ENCODE peak calls at places on chromosomes 6 and 20, in four cellular contexts. U, G, F and T are unnamed samples.

GRCh38 chr20:40393680-40394079 is 295.4 kb downstream of the MAFB start:
- DNase-seq in U (no peak), F (no peak), G (no peak), T (no peak)

GRCh38 chr20:48275737-48276342 is 490.6 kb upstream of the SULF2 start:
- DNase-seq in U (no peak), F (no peak), G (no peak), T (peak)

GRCh38 chr6:45577836-45578504 is 200.2 kb upstream of the SUPT3H start:
- DNase-seq in U (no peak), G (no peak), F (no peak), T (no peak)

GRCh38 chr6:39669943-39670342 is 55.3 kb downstream of the KIF6 start:
- DNase-seq in F (no peak), U (no peak), G (no peak), T (no peak)

GRCh38 chr6:168709991-168710390 is 269.0 kb downstream of the SMOC2 start:
- DNase-seq in U (no peak), F (no peak), G (no peak), T (no peak)

GRCh38 chr6:158057213-158057987 is 75.7 kb downstream of the SYNJ2 start:
- DNase-seq in U (peak), G (no peak), F (no peak), T (no peak)

GRCh38 chr6:23526519-23526918 is 599.5 kb upstream of the NRSN1 start:
- DNase-seq in U (no peak), G (no peak), F (no peak), T (no peak)

GRCh38 chr6:43203718-43204095 is 21.7 kb downstream of the CUL9 start:
- DNase-seq in F (no peak), U (no peak), G (no peak), T (no peak)

GRCh38 chr20:57281900-57282299 is 15.5 kb upstream of the BMP7 start:
- DNase-seq in F (no peak), U (no peak), G (no peak), T (no peak)

GRCh38 chr6:116144590-116144989 is 18.7 kb upstream of the COL10A1 start:
- DNase-seq in U (no peak), F (peak), G (no peak), T (no peak)

GRCh38 chr20:64079273-64080012 is at the start of gene RGS19:
- DNase-seq in F (peak), G (peak), U (no peak), T (peak)
- H3K4me3 ChIP-seq in F (peak), G (peak), U (peak), T (peak)

GRCh38 chr6:6584310-6585002 is 4.1 kb upstream of the LY86 start:
- DNase-seq in G (no peak), U (no peak), F (no peak), T (no peak)

GRCh38 chr6:6586167-6586566 is 2.4 kb upstream of the LY86 start:
- DNase-seq in G (no peak), F (no peak), U (no peak), T (no peak)

GRCh38 chr6:6582111-6582510 is 6.4 kb upstream of the LY86 start:
- DNase-seq in F (no peak), G (no peak), U (no peak), T (no peak)

GRCh38 chr6:6585003-6585311 is 3.6 kb upstream of the LY86 start:
- DNase-seq in U (no peak), G (no peak), F (no peak), T (no peak)

DNA sequence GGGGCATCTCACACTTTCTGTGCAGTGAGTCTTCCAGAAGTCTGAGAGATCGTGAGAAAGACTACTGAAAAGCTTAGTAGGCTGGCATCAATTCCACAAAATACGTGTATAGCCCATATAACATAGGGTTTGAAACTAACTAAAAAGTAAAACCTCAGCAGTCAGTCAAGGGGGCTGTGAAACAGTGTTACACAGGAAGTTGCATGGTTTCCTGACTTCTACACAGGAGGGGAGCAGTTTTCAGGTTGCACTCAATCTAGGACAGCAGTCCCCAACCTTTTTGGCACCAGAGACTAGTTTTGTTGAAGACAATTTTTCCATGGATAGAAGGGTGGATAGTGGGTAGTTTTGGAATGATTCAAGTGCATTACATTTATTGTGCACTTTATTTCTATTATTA is 4.7 kb upstream of the LY86 start:
- DNase-seq in U (no peak), F (no peak), G (no peak), T (no peak)
- H3K4me3 ChIP-seq in U (no peak), F (no peak), G (no peak), T (no peak)

GRCh38 chr6:56856036-56856580 is 98.8 kb upstream of the BEND6 start:
- DNase-seq in G (no peak), U (no peak), F (no peak), T (peak)
- H3K4me3 ChIP-seq in G (no peak), U (no peak), F (no peak), T (no peak)

GRCh38 chr6:150634641-150635292 is 35.1 kb downstream of the PLEKHG1 start:
- DNase-seq in F (no peak), G (no peak), U (no peak), T (no peak)

GRCh38 chr6:150632785-150633465 is 33.2 kb downstream of the PLEKHG1 start:
- DNase-seq in F (no peak), G (no peak), U (no peak), T (no peak)

GRCh38 chr6:150631283-150631981 is 31.7 kb downstream of the PLEKHG1 start:
- DNase-seq in F (no peak), U (no peak), G (no peak), T (no peak)

GRCh38 chr6:150631982-150632642 is 32.4 kb downstream of the PLEKHG1 start:
- DNase-seq in G (no peak), F (no peak), U (no peak), T (no peak)

DNA sequence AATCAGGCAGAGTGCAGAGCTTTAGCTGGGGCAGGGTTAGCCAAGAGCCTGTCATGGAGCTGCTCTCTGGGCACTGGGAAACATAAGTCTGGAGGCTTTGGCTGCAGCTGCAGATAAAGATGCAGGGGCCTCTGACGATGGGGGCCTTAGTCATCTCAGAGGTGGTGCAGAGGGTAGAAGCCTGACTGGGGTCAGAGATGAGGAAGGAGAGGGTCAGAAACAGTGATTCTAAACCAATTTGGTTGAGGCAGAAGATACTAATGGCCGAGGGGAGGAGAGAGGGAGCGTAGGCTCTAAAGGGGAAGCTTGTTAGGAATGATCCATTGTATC is 33.7 kb downstream of the PLEKHG1 start:
- DNase-seq in U (no peak), G (no peak), F (no peak), T (no peak)
- H3K4me3 ChIP-seq in U (no peak), G (no peak), F (no peak), T (no peak)